ENCODE peak calls at places on chromosomes 2 and 18, in seven cellular contexts. W is MM.1S, L is WTC11, M is lower lobe of right lung, E is astrocyte of the spinal cord, I is heart right ventricle, Z is osteocyte. O is an unnamed sample.

GRCh38 chr2:16218651-16219050 is 278.3 kb downstream of the MYCN start:
- DNase-seq in W (no peak), L (peak), M (no peak), E (no peak), I (no peak), Z (no peak), O (peak)

GRCh38 chr18:59634096-59634495 is 63.1 kb downstream of the CCBE1 start:
- DNase-seq in W (no peak), L (no peak), M (no peak), E (peak), I (no peak), Z (peak), O (no peak)

GRCh38 chr2:16429431-16429830 is 236.2 kb downstream of the CYRIA start:
- DNase-seq in W (no peak), L (no peak), M (no peak), E (no peak), I (no peak), Z (no peak), O (no peak)

GRCh38 chr2:189178726-189179606 is 595 bp downstream of the COL5A2 start:
- DNase-seq in W (no peak), L (no peak), M (no peak), E (peak), I (no peak), Z (no peak), O (no peak)

GRCh38 chr2:71843391-71843850 is 304.2 kb downstream of the CYP26B1 start:
- DNase-seq in W (no peak), L (no peak), M (no peak), E (peak), I (no peak), Z (no peak), O (no peak)

GRCh38 chr2:217756375-217757107 is 246.3 kb downstream of the TNS1 start:
- DNase-seq in W (peak), L (peak), M (peak), E (peak), I (peak), Z (peak), O (peak)

GRCh38 chr2:25541378-25541777 is 132.0 kb downstream of the DTNB start:
- DNase-seq in W (no peak), L (no peak), M (no peak), E (no peak), I (no peak), Z (no peak), O (no peak)

GRCh38 chr2:240452471-240453256 is 17.2 kb downstream of the GPC1 start:
- DNase-seq in W (peak), L (peak), M (peak), E (peak), I (peak), Z (no peak), O (peak)

GRCh38 chr2:222861411-222862067 is 703 bp downstream of the ACSL3 start:
- DNase-seq in W (peak), L (peak), M (peak), E (peak), I (peak), Z (no peak), O (no peak)

GRCh38 chr2:161946489-161947107 is 127.4 kb downstream of the DPP4 start:
- DNase-seq in W (peak), L (no peak), M (no peak), E (peak), I (no peak), Z (no peak), O (no peak)

GRCh38 chr2:217899231-217900009 is 103.4 kb downstream of the TNS1 start:
- DNase-seq in W (peak), L (peak), M (peak), E (peak), I (peak), Z (no peak), O (peak)

GRCh38 chr2:34670482-34670881 is 1071.4 kb upstream of the FAM98A start:
- DNase-seq in W (no peak), L (no peak), M (no peak), E (no peak), I (no peak), Z (no peak), O (no peak)

GRCh38 chr18:61333746-61334490 is 688 bp downstream of the CDH20 start:
- DNase-seq in W (no peak), L (peak), M (no peak), E (peak), I (peak), Z (no peak), O (peak)

GRCh38 chr2:130957920-130958319 is 121.2 kb downstream of the ARHGEF4 start:
- DNase-seq in W (no peak), L (no peak), M (no peak), E (no peak), I (no peak), Z (no peak), O (no peak)

GRCh38 chr2:221572821-221573429 is 821 bp upstream of the EPHA4 start:
- DNase-seq in W (peak), L (no peak), M (peak), E (peak), I (peak), Z (peak), O (no peak)

GRCh38 chr2:144230057-144230451 is 289.9 kb downstream of the ZEB2 start:
- DNase-seq in W (no peak), L (no peak), M (no peak), E (no peak), I (no peak), Z (no peak), O (no peak)

GRCh38 chr2:6865346-6866238 is at the start of gene CMPK2:
- DNase-seq in W (peak), L (peak), M (peak), E (peak), I (peak), Z (no peak), O (peak)

GRCh38 chr2:44326548-44327269 is 34.6 kb downstream of the PREPL start:
- DNase-seq in W (no peak), L (no peak), M (no peak), E (no peak), I (no peak), Z (no peak), O (no peak)

GRCh38 chr2:86225581-86225980 is 26.3 kb downstream of the MRPL35 start:
- DNase-seq in W (peak), L (no peak), M (no peak), E (no peak), I (peak), Z (no peak), O (no peak)

GRCh38 chr2:28801726-28802125 is 8.9 kb upstream of the SPDYA start:
- DNase-seq in W (no peak), L (no peak), M (no peak), E (peak), I (no peak), Z (no peak), O (no peak)

GRCh38 chr2:71812736-71813135 is 334.9 kb downstream of the CYP26B1 start:
- DNase-seq in W (no peak), L (no peak), M (no peak), E (no peak), I (no peak), Z (peak), O (no peak)

GRCh38 chr2:198656869-198657268 is 800.9 kb downstream of the SATB2 start:
- DNase-seq in W (no peak), L (no peak), M (no peak), E (no peak), I (no peak), Z (no peak), O (no peak)

DNA sequence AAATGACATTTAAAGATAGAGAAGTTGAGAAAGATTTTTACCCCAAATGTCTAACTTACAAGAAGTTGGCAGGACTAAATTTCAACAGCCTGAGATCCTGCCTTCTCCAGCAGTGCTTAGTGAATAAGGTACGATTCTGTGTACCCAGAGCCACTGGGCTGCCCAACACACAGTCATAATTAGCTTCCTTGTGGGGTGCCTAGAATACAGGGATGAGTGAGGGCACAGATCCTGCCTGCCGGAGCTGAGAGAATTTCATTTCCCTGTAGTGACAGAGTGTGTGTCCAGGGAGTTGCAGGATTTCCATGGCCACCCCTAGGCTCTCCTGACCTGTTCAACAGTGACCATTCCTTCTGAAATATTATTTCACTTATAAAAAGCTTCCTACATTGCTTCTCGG is 27.0 kb downstream of the GREB1 start:
- DNase-seq in W (no peak), L (no peak), M (no peak), E (no peak), I (no peak), Z (no peak), O (no peak)
- TF ChIP-seq CTCF in W (no peak), L (no peak), M (no peak), E (no peak), I (no peak), Z (no peak), O (no peak)

DNA sequence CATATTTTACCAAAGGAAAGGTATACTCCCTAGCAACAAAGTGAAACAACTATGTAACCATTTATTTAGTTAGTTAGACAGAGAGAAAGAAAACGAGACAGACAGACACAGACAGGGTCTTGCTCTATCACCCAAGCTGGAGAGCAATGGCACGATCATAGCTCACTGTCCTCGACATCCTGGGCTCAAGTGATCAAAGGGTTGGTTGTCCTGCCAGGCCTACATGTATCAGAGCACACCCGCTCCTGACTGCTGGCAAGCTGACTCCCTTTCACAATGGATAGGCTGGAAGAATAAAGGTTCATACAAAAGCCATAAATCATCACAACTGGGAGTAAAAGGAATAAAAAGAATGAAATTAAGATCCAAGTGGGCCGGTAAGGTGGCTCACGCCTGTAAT is 53.5 kb downstream of the ATL2 start:
- DNase-seq in W (no peak), L (no peak), M (no peak), E (no peak), I (no peak), Z (no peak), O (no peak)
- TF ChIP-seq CTCF in W (no peak), L (no peak), M (no peak), E (no peak), I (no peak), Z (no peak), O (no peak)

GRCh38 chr18:55232506-55232905 is 273.2 kb upstream of the CCDC68 start:
- DNase-seq in W (no peak), L (no peak), M (no peak), E (no peak), I (no peak), Z (no peak), O (no peak)

GRCh38 chr18:55228707-55229106 is 269.4 kb upstream of the CCDC68 start:
- DNase-seq in W (no peak), L (no peak), M (peak), E (no peak), I (peak), Z (no peak), O (no peak)

GRCh38 chr18:55229682-55230081 is 270.4 kb upstream of the CCDC68 start:
- DNase-seq in W (no peak), L (no peak), M (no peak), E (no peak), I (no peak), Z (no peak), O (no peak)

GRCh38 chr18:55224086-55224625 is 264.9 kb upstream of the CCDC68 start:
- DNase-seq in W (no peak), L (no peak), M (no peak), E (peak), I (no peak), Z (no peak), O (no peak)

GRCh38 chr18:55228191-55228590 is 268.9 kb upstream of the CCDC68 start:
- DNase-seq in W (no peak), L (no peak), M (no peak), E (peak), I (no peak), Z (no peak), O (no peak)
- TF ChIP-seq CTCF in W (no peak), L (no peak), M (no peak), E (no peak), I (no peak), Z (no peak), O (no peak)

DNA sequence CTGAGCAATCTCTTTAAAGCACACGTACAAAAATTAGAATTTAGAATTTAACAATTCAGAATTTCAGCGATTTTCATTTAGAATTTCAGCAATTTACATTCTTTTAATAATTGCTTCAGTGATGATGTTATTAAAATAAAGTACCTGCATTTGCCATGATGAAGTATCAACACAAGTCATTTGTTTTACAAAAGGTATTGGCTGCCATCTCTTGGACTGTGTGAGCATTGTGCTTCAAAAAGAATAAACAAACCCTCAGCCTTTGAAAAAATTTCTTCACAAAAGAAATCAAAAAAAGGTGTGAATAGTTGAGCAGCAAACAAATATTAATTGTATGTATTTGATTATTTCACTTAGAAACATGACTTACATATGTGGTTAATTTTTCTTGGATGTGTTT is 27.1 kb upstream of the ZC3H15 start:
- DNase-seq in W (peak), L (no peak), M (no peak), E (peak), I (no peak), Z (no peak), O (no peak)
- TF ChIP-seq CTCF in W (peak), L (no peak), M (peak), E (peak), I (no peak), Z (peak), O (no peak)

DNA sequence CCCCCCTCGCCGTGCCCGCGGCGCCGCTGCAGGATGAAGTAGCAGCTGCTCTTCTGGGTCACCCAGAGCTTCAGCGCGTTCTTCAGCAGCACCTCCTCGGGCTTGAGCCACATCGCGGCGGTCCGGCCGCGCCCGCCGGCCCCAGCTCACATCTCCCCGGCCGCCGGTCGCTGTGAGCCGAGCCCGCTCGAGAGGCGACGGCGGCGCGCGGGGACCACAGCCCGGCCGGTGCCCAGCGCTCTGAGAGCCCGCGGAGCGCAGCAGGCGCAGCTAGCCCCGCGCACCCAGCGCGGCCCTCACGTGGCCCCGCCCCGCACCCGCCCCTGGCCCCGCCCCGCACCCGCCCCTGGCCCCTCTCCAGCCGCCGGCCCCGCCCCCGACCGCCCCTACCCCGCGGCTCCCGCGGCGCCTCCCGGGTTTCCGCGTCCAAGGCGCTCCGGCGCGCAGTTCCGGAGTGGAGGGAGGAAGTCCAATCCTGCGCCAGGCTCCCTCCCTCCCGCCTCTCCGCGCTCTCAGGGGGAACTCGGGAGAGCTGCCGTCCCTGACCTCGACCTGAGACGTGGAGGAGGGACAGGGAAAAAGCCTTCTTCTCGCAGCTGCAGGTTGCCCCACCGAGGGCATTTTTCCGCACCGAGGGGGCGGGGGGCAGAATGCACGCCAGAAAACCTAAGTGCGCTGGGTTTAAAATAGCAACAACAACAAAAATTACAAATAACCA is at the start of gene TBC1D8:
- DNase-seq in W (peak), L (peak), M (peak), E (peak), I (peak), Z (peak), O (peak)
- TF ChIP-seq CTCF in W (no peak), L (no peak), M (no peak), E (no peak), I (no peak), Z (no peak), O (no peak)

GRCh38 chr18:34754300-34754699 is 44.2 kb downstream of the DTNA start:
- DNase-seq in W (no peak), L (no peak), M (no peak), E (no peak), I (no peak), Z (no peak), O (no peak)
- TF ChIP-seq CTCF in W (no peak), L (no peak), M (no peak), E (no peak), I (no peak), Z (no peak), O (no peak)